ENCODE peak calls at places on chromosomes 11 and 22, in ten cellular contexts. C is hippocampal formation; R is AG08395; I is NCI-H1105 treated with DMSO at 0.1 percent for 48 hours; N is stomach; A is activated effector memory CD4-positive, alpha-beta T cell treated with anti-CD3 and anti-CD28 coated beads, Interleukin-2, amount 50 U/mL, for 16 hours; B is GM20000; Y is activated CD4-positive, alpha-beta T cell treated with anti-CD3 and anti-CD28 coated beads, Interleukin-2, amount 50 U/mL, for 48 hours; Q is lower lobe of right lung; M is NCI-H524 treated with DMSO at 0.1 percent for 48 hours. J is an unnamed sample.

GRCh38 chr11:131980878-131981668 is 610.7 kb downstream of the NTM start:
- DNase-seq in C (no peak), R (peak), I (no peak), N (no peak), A (no peak), B (no peak), Y (no peak), Q (no peak), M (no peak), J (no peak)

GRCh38 chr11:33936745-33937612 is 45.1 kb upstream of the LMO2 start:
- DNase-seq in C (no peak), R (peak), I (no peak), N (no peak), A (no peak), B (no peak), Y (no peak), Q (no peak), M (no peak), J (no peak)

GRCh38 chr11:88484873-88485621 is 147.5 kb upstream of the CTSC start:
- DNase-seq in C (no peak), R (no peak), I (peak), N (no peak), A (peak), B (peak), Y (peak), Q (peak), M (no peak), J (no peak)

GRCh38 chr11:17514476-17514875 is 29.7 kb downstream of the USH1C start:
- DNase-seq in C (no peak), R (no peak), I (no peak), N (no peak), A (no peak), B (no peak), Y (no peak), Q (no peak), M (no peak), J (no peak)

GRCh38 chr22:39298194-39298987 is 21.0 kb downstream of the RPL3 start:
- DNase-seq in C (no peak), R (no peak), I (no peak), N (no peak), A (no peak), B (no peak), Y (no peak), Q (no peak), M (no peak), J (no peak)

GRCh38 chr22:21726650-21727049 is 8.9 kb downstream of the YPEL1 start:
- DNase-seq in C (no peak), R (no peak), I (no peak), N (no peak), A (peak), B (peak), Y (peak), Q (no peak), M (peak), J (no peak)

GRCh38 chr11:96188625-96189006 is 154.4 kb downstream of the MAML2 start:
- DNase-seq in C (no peak), R (peak), I (no peak), N (no peak), A (peak), B (peak), Y (peak), Q (no peak), M (no peak), J (no peak)

GRCh38 chr22:26188341-26188740 is 19.1 kb downstream of the SEZ6L start:
- DNase-seq in C (no peak), R (no peak), I (no peak), N (no peak), A (no peak), B (no peak), Y (no peak), Q (no peak), M (no peak), J (no peak)

GRCh38 chr11:44886765-44887164 is 63.9 kb downstream of the TP53I11 start:
- DNase-seq in C (no peak), R (peak), I (no peak), N (no peak), A (no peak), B (no peak), Y (no peak), Q (no peak), M (no peak), J (no peak)

GRCh38 chr11:57205046-57205671 is 23.4 kb downstream of the LRRC55 start:
- DNase-seq in C (no peak), R (peak), I (no peak), N (no peak), A (no peak), B (no peak), Y (no peak), Q (no peak), M (no peak), J (no peak)

GRCh38 chr22:50547231-50547851 is 1.6 kb downstream of the KLHDC7B start:
- DNase-seq in C (no peak), R (no peak), I (no peak), N (no peak), A (no peak), B (peak), Y (no peak), Q (peak), M (no peak), J (no peak)

GRCh38 chr11:75562836-75563484 is 907 bp downstream of the SERPINH1 start:
- DNase-seq in C (no peak), R (peak), I (no peak), N (no peak), A (no peak), B (no peak), Y (no peak), Q (no peak), M (no peak), J (no peak)

GRCh38 chr11:65442952-65443351 is 20.4 kb downstream of the NEAT1 start:
- DNase-seq in C (no peak), R (no peak), I (no peak), N (no peak), A (peak), B (no peak), Y (no peak), Q (no peak), M (no peak), J (no peak)

GRCh38 chr11:94017446-94017845 is 3.7 kb upstream of the HEPHL1 start:
- DNase-seq in C (no peak), R (no peak), I (no peak), N (no peak), A (no peak), B (no peak), Y (no peak), Q (no peak), M (no peak), J (no peak)

GRCh38 chr11:78040691-78041379 is 17.8 kb upstream of the KCTD14 start:
- DNase-seq in C (no peak), R (no peak), I (no peak), N (no peak), A (no peak), B (no peak), Y (peak), Q (no peak), M (no peak), J (no peak)

GRCh38 chr22:37904572-37905533 is 1.2 kb upstream of the MICALL1 start:
- DNase-seq in C (no peak), R (peak), I (no peak), N (peak), A (no peak), B (no peak), Y (peak), Q (no peak), M (no peak), J (peak)

GRCh38 chr11:86632499-86633269 is 39.7 kb downstream of the ME3 start:
- DNase-seq in C (no peak), R (peak), I (no peak), N (no peak), A (no peak), B (no peak), Y (peak), Q (no peak), M (no peak), J (no peak)

GRCh38 chr22:32996702-32997101 is 61.5 kb downstream of the SYN3 start:
- DNase-seq in C (no peak), R (peak), I (no peak), N (no peak), A (no peak), B (no peak), Y (no peak), Q (peak), M (no peak), J (no peak)

GRCh38 chr11:119114351-119114750 is 7.0 kb upstream of the HINFP start:
- DNase-seq in C (no peak), R (no peak), I (no peak), N (no peak), A (no peak), B (no peak), Y (no peak), Q (no peak), M (no peak), J (no peak)

GRCh38 chr11:7353100-7353499 is 101.4 kb downstream of the SYT9 start:
- DNase-seq in C (no peak), R (peak), I (peak), N (no peak), A (no peak), B (peak), Y (peak), Q (peak), M (no peak), J (no peak)

GRCh38 chr11:11752688-11753087 is 89.1 kb upstream of the USP47 start:
- DNase-seq in C (no peak), R (no peak), I (no peak), N (no peak), A (no peak), B (no peak), Y (no peak), Q (no peak), M (no peak), J (no peak)

GRCh38 chr22:42138122-42138770 is 7.6 kb upstream of the CYP2D6 start:
- DNase-seq in C (no peak), R (no peak), I (no peak), N (no peak), A (peak), B (no peak), Y (no peak), Q (no peak), M (no peak), J (no peak)

GRCh38 chr11:47550288-47551052 is 2.5 kb downstream of the CELF1 start:
- DNase-seq in C (no peak), R (no peak), I (no peak), N (no peak), A (peak), B (no peak), Y (no peak), Q (no peak), M (no peak), J (no peak)

GRCh38 chr22:35352214-35353111 is 28.4 kb upstream of the HMOX1 start:
- DNase-seq in C (peak), R (peak), I (no peak), N (peak), A (peak), B (no peak), Y (peak), Q (peak), M (no peak), J (no peak)

GRCh38 chr11:120682866-120683265 is 171.3 kb downstream of the GRIK4 start:
- DNase-seq in C (no peak), R (peak), I (no peak), N (no peak), A (no peak), B (no peak), Y (no peak), Q (no peak), M (no peak), J (no peak)

J was measured in DMS 273 treated with DMSO at 0.1 percent for 48 hours.